ENCODE peak calls at places on chromosomes 3 and 15, in eight cellular contexts. One of them, this sample, is unnamed.

GRCh38 chr3:149473314-149473990 is 1.0 kb upstream of the TM4SF4 start:
- DNase-seq in EL: peak
- DNase-seq in activated CD4-positive, alpha-beta T cell treated with anti-CD3 and anti-CD28 coated beads, Interleukin-2, amount 50 U/mL, for 24 hours: no peak
- DNase-seq in MCF 10A: peak
- DNase-seq in EH: peak
- DNase-seq in gastrocnemius medialis: peak
- DNase-seq in stimulated activated CD4-positive, alpha-beta T cell treated with anti-CD3 and anti-CD28 coated beads, Interleukin-12 subunit alpha, Interleukin-12 subunit beta, amount 100 ng/mL, for 48 hours: no peak
- DNase-seq in naive B cell: no peak
- DNase-seq in this sample: no peak

GRCh38 chr3:73432723-73433032 is 192.1 kb downstream of the PDZRN3 start:
- DNase-seq in EL: no peak
- DNase-seq in activated CD4-positive, alpha-beta T cell treated with anti-CD3 and anti-CD28 coated beads, Interleukin-2, amount 50 U/mL, for 24 hours: no peak
- DNase-seq in MCF 10A: no peak
- DNase-seq in EH: no peak
- DNase-seq in gastrocnemius medialis: no peak
- DNase-seq in stimulated activated CD4-positive, alpha-beta T cell treated with anti-CD3 and anti-CD28 coated beads, Interleukin-12 subunit alpha, Interleukin-12 subunit beta, amount 100 ng/mL, for 48 hours: no peak
- DNase-seq in naive B cell: no peak
- DNase-seq in this sample: no peak

GRCh38 chr15:40843885-40844542 is at the start of gene SPINT1:
- DNase-seq in EL: peak
- DNase-seq in activated CD4-positive, alpha-beta T cell treated with anti-CD3 and anti-CD28 coated beads, Interleukin-2, amount 50 U/mL, for 24 hours: peak
- DNase-seq in MCF 10A: peak
- DNase-seq in EH: peak
- DNase-seq in gastrocnemius medialis: no peak
- DNase-seq in stimulated activated CD4-positive, alpha-beta T cell treated with anti-CD3 and anti-CD28 coated beads, Interleukin-12 subunit alpha, Interleukin-12 subunit beta, amount 100 ng/mL, for 48 hours: peak
- DNase-seq in naive B cell: peak
- DNase-seq in this sample: peak

GRCh38 chr3:53812434-53812833 is 33.8 kb downstream of the CHDH start:
- DNase-seq in EL: no peak
- DNase-seq in activated CD4-positive, alpha-beta T cell treated with anti-CD3 and anti-CD28 coated beads, Interleukin-2, amount 50 U/mL, for 24 hours: no peak
- DNase-seq in MCF 10A: no peak
- DNase-seq in EH: no peak
- DNase-seq in gastrocnemius medialis: no peak
- DNase-seq in stimulated activated CD4-positive, alpha-beta T cell treated with anti-CD3 and anti-CD28 coated beads, Interleukin-12 subunit alpha, Interleukin-12 subunit beta, amount 100 ng/mL, for 48 hours: no peak
- DNase-seq in naive B cell: no peak
- DNase-seq in this sample: no peak

GRCh38 chr3:150078983-150079739 is 108.5 kb upstream of the PFN2 start:
- DNase-seq in EL: peak
- DNase-seq in activated CD4-positive, alpha-beta T cell treated with anti-CD3 and anti-CD28 coated beads, Interleukin-2, amount 50 U/mL, for 24 hours: no peak
- DNase-seq in MCF 10A: peak
- DNase-seq in EH: peak
- DNase-seq in gastrocnemius medialis: no peak
- DNase-seq in stimulated activated CD4-positive, alpha-beta T cell treated with anti-CD3 and anti-CD28 coated beads, Interleukin-12 subunit alpha, Interleukin-12 subunit beta, amount 100 ng/mL, for 48 hours: no peak
- DNase-seq in naive B cell: no peak
- DNase-seq in this sample: no peak

GRCh38 chr15:48887144-48887543 is 9.2 kb downstream of the EID1 start:
- DNase-seq in EL: no peak
- DNase-seq in activated CD4-positive, alpha-beta T cell treated with anti-CD3 and anti-CD28 coated beads, Interleukin-2, amount 50 U/mL, for 24 hours: no peak
- DNase-seq in MCF 10A: no peak
- DNase-seq in EH: peak
- DNase-seq in gastrocnemius medialis: no peak
- DNase-seq in stimulated activated CD4-positive, alpha-beta T cell treated with anti-CD3 and anti-CD28 coated beads, Interleukin-12 subunit alpha, Interleukin-12 subunit beta, amount 100 ng/mL, for 48 hours: no peak
- DNase-seq in naive B cell: no peak
- DNase-seq in this sample: no peak

GRCh38 chr3:111999924-112000835 is 1.5 kb downstream of the TAGLN3 start:
- DNase-seq in EL: no peak
- DNase-seq in activated CD4-positive, alpha-beta T cell treated with anti-CD3 and anti-CD28 coated beads, Interleukin-2, amount 50 U/mL, for 24 hours: no peak
- DNase-seq in MCF 10A: no peak
- DNase-seq in EH: peak
- DNase-seq in gastrocnemius medialis: no peak
- DNase-seq in stimulated activated CD4-positive, alpha-beta T cell treated with anti-CD3 and anti-CD28 coated beads, Interleukin-12 subunit alpha, Interleukin-12 subunit beta, amount 100 ng/mL, for 48 hours: no peak
- DNase-seq in naive B cell: no peak
- DNase-seq in this sample: no peak

GRCh38 chr3:82973810-82974209 is 1212.4 kb upstream of the GBE1 start:
- DNase-seq in EL: no peak
- DNase-seq in activated CD4-positive, alpha-beta T cell treated with anti-CD3 and anti-CD28 coated beads, Interleukin-2, amount 50 U/mL, for 24 hours: no peak
- DNase-seq in MCF 10A: peak
- DNase-seq in EH: no peak
- DNase-seq in gastrocnemius medialis: no peak
- DNase-seq in stimulated activated CD4-positive, alpha-beta T cell treated with anti-CD3 and anti-CD28 coated beads, Interleukin-12 subunit alpha, Interleukin-12 subunit beta, amount 100 ng/mL, for 48 hours: no peak
- DNase-seq in naive B cell: no peak
- DNase-seq in this sample: no peak

GRCh38 chr3:106560451-106560966 is 691.7 kb upstream of the CBLB start:
- DNase-seq in EL: peak
- DNase-seq in activated CD4-positive, alpha-beta T cell treated with anti-CD3 and anti-CD28 coated beads, Interleukin-2, amount 50 U/mL, for 24 hours: no peak
- DNase-seq in MCF 10A: peak
- DNase-seq in EH: peak
- DNase-seq in gastrocnemius medialis: no peak
- DNase-seq in stimulated activated CD4-positive, alpha-beta T cell treated with anti-CD3 and anti-CD28 coated beads, Interleukin-12 subunit alpha, Interleukin-12 subunit beta, amount 100 ng/mL, for 48 hours: no peak
- DNase-seq in naive B cell: no peak
- DNase-seq in this sample: no peak

GRCh38 chr15:40872791-40873526 is 1.1 kb downstream of the RHOV start:
- DNase-seq in EL: no peak
- DNase-seq in activated CD4-positive, alpha-beta T cell treated with anti-CD3 and anti-CD28 coated beads, Interleukin-2, amount 50 U/mL, for 24 hours: no peak
- DNase-seq in MCF 10A: no peak
- DNase-seq in EH: no peak
- DNase-seq in gastrocnemius medialis: no peak
- DNase-seq in stimulated activated CD4-positive, alpha-beta T cell treated with anti-CD3 and anti-CD28 coated beads, Interleukin-12 subunit alpha, Interleukin-12 subunit beta, amount 100 ng/mL, for 48 hours: no peak
- DNase-seq in naive B cell: no peak
- DNase-seq in this sample: no peak

GRCh38 chr15:71662306-71662705 is 148.0 kb upstream of the NR2E3 start:
- DNase-seq in EL: no peak
- DNase-seq in activated CD4-positive, alpha-beta T cell treated with anti-CD3 and anti-CD28 coated beads, Interleukin-2, amount 50 U/mL, for 24 hours: no peak
- DNase-seq in MCF 10A: no peak
- DNase-seq in EH: no peak
- DNase-seq in gastrocnemius medialis: no peak
- DNase-seq in stimulated activated CD4-positive, alpha-beta T cell treated with anti-CD3 and anti-CD28 coated beads, Interleukin-12 subunit alpha, Interleukin-12 subunit beta, amount 100 ng/mL, for 48 hours: no peak
- DNase-seq in naive B cell: no peak
- DNase-seq in this sample: no peak

GRCh38 chr3:59772416-59773408 is 722.9 kb upstream of the CFAP20DC start:
- DNase-seq in EL: no peak
- DNase-seq in activated CD4-positive, alpha-beta T cell treated with anti-CD3 and anti-CD28 coated beads, Interleukin-2, amount 50 U/mL, for 24 hours: no peak
- DNase-seq in MCF 10A: no peak
- DNase-seq in EH: no peak
- DNase-seq in gastrocnemius medialis: no peak
- DNase-seq in stimulated activated CD4-positive, alpha-beta T cell treated with anti-CD3 and anti-CD28 coated beads, Interleukin-12 subunit alpha, Interleukin-12 subunit beta, amount 100 ng/mL, for 48 hours: no peak
- DNase-seq in naive B cell: no peak
- DNase-seq in this sample: peak

GRCh38 chr3:79558943-79559342 is 208.9 kb downstream of the ROBO1 start:
- DNase-seq in EL: no peak
- DNase-seq in activated CD4-positive, alpha-beta T cell treated with anti-CD3 and anti-CD28 coated beads, Interleukin-2, amount 50 U/mL, for 24 hours: no peak
- DNase-seq in MCF 10A: no peak
- DNase-seq in EH: no peak
- DNase-seq in gastrocnemius medialis: no peak
- DNase-seq in stimulated activated CD4-positive, alpha-beta T cell treated with anti-CD3 and anti-CD28 coated beads, Interleukin-12 subunit alpha, Interleukin-12 subunit beta, amount 100 ng/mL, for 48 hours: no peak
- DNase-seq in naive B cell: no peak
- DNase-seq in this sample: no peak

GRCh38 chr3:47433796-47434195 is 41.9 kb downstream of the SCAP start:
- DNase-seq in EL: no peak
- DNase-seq in activated CD4-positive, alpha-beta T cell treated with anti-CD3 and anti-CD28 coated beads, Interleukin-2, amount 50 U/mL, for 24 hours: no peak
- DNase-seq in MCF 10A: no peak
- DNase-seq in EH: no peak
- DNase-seq in gastrocnemius medialis: no peak
- DNase-seq in stimulated activated CD4-positive, alpha-beta T cell treated with anti-CD3 and anti-CD28 coated beads, Interleukin-12 subunit alpha, Interleukin-12 subunit beta, amount 100 ng/mL, for 48 hours: no peak
- DNase-seq in naive B cell: no peak
- DNase-seq in this sample: no peak

This sample was measured in activated T-helper 2 cell treated with anti-CD3 and anti-CD28 coated beads, Interferon-gamma antibody, Interleukin-2, Interleukin-4, amounts not matched to agents 10 μg/mL and 5 μg/mL and 100 μg/mL, durations not matched to agents 14 hours and 24 hours and 36 hours.